ENCODE peak calls at places on chromosomes 11 and 22, in four cellular contexts. A, G, W and N are unnamed samples.
A peak's percentile ranks its signal among the peaks of the same experiment; 100 is the strongest.

GRCh38 chr11:35040221-35040942 is 98.6 kb upstream of the CD44 start:
- DNase-seq in A (no peak), G (no peak), W (peak; percentile 69), N (peak; percentile 28)

GRCh38 chr22:32754413-32755041 is 47.0 kb upstream of the TIMP3 start:
- DNase-seq in A (no peak), G (no peak), W (peak; percentile 65), N (no peak)

GRCh38 chr22:24582111-24582814 is 10.6 kb downstream of the LRRC75B start:
- DNase-seq in A (no peak), G (no peak), W (no peak), N (no peak)

GRCh38 chr11:128343870-128344269 is 243.5 kb downstream of the ETS1 start:
- DNase-seq in A (no peak), G (no peak), W (peak; percentile 41), N (no peak)

GRCh38 chr11:45737056-45737455 is 67.9 kb upstream of the SLC35C1 start:
- DNase-seq in A (no peak), G (no peak), W (no peak), N (no peak)

GRCh38 chr11:43969543-43969942 is 27.1 kb downstream of the C11orf96 start:
- DNase-seq in A (no peak), G (no peak), W (no peak), N (no peak)

GRCh38 chr11:36240746-36241295 is 48.4 kb downstream of the COMMD9 start:
- DNase-seq in A (no peak), G (no peak), W (no peak), N (no peak)

GRCh38 chr11:124837491-124837856 is 27.8 kb upstream of the ROBO3 start:
- DNase-seq in A (peak; percentile 82), G (no peak), W (peak; percentile 90), N (peak; percentile 57)

GRCh38 chr11:103035656-103036434 is 56.1 kb downstream of the DCUN1D5 start:
- DNase-seq in A (peak; percentile 84), G (no peak), W (peak; percentile 86), N (peak; percentile 59)

GRCh38 chr11:60786811-60787567 is 1.9 kb downstream of the MS4A10 start:
- DNase-seq in A (no peak), G (no peak), W (peak; percentile 89), N (no peak)

GRCh38 chr11:82802710-82803109 is 69.0 kb upstream of the FAM181B start:
- DNase-seq in A (no peak), G (no peak), W (no peak), N (no peak)

GRCh38 chr22:35258144-35258988 is 1.1 kb downstream of the HMGXB4 start:
- DNase-seq in A (peak; percentile 47), G (no peak), W (peak; percentile 11), N (no peak)

DNA sequence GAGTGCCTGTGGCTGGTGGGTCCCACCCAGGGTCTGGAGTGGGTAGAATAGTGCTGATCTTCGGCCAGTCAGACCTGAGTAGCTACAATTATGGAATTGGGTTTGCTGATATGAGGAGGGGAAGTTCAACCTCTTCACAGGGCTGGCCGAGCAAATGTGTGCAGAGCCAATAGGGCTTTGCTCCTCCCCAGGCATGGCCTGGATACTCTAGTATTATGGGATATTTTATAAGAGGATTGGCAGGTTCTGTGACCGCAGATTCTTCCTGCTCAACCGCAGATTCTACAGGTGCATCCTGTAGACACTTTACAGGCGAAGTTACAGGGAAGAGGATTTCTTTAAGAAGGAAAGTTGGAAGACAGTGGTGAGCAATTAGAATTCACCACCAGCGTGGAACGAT is 44.3 kb downstream of the TBC1D22A start:
- DNase-seq in A (no peak), G (no peak), W (no peak), N (no peak)
- TF ChIP-seq CTCF in A (no peak), G (no peak), W (no peak), N (no peak)

GRCh38 chr11:119691020-119691666 is 37.9 kb downstream of the NECTIN1 start:
- DNase-seq in A (no peak), G (no peak), W (no peak), N (no peak)
- TF ChIP-seq CTCF in A (peak; percentile 58), G (no peak), W (peak; percentile 9), N (peak; percentile 6)

GRCh38 chr22:30115705-30116104 is 35.4 kb downstream of the HORMAD2 start:
- DNase-seq in A (no peak), G (no peak), W (peak; percentile 9), N (no peak)
- TF ChIP-seq CTCF in A (no peak), G (no peak), W (no peak), N (no peak)

DNA sequence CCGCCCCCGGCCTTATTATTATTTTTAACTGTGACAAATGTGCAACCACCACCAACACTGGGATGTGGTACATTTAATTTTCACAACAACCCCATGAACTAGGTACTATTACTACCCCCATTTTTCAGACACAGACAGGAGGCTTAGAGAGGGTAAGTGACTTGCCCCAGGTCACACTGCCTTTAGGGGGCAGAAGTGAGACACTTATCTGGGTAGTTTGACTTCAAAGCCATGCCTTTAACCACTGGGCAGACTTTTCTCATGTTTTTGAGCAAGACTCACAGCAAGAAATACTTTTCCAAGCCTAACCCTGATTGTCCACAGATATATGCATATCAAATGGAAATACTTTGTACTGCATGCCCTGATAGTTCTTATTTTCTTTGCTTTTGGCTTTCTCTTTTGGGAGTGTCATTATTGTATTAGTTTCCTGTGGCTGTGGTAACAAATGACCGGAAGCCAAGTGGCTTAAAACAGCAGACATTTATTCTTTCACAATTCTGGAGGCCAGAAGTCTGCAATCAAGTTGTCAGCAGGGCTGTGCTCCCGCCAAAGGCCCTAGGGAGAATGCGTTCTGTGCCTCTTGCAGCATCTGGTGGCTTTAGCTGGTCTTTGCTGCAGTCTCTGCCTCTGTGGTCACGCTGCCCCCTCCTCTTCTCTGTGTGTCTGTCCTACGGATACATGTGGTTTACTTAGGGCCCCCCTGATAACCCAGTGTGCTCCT is 110.8 kb downstream of the GRIK4 start:
- DNase-seq in A (peak; percentile 43), G (no peak), W (no peak), N (no peak)
- TF ChIP-seq CTCF in A (peak; percentile 69), G (no peak), W (no peak), N (peak; percentile 24)

GRCh38 chr22:36351921-36352774 is 35.6 kb downstream of the MYH9 start:
- DNase-seq in A (no peak), G (peak; percentile 76), W (no peak), N (no peak)

GRCh38 chr22:36352775-36353507 is 34.8 kb downstream of the MYH9 start:
- DNase-seq in A (no peak), G (no peak), W (peak; percentile 95), N (no peak)

GRCh38 chr22:36349726-36350125 is 38.0 kb downstream of the MYH9 start:
- DNase-seq in A (no peak), G (no peak), W (no peak), N (no peak)

GRCh38 chr22:36348760-36349159 is 39.0 kb downstream of the MYH9 start:
- DNase-seq in A (no peak), G (no peak), W (no peak), N (no peak)

DNA sequence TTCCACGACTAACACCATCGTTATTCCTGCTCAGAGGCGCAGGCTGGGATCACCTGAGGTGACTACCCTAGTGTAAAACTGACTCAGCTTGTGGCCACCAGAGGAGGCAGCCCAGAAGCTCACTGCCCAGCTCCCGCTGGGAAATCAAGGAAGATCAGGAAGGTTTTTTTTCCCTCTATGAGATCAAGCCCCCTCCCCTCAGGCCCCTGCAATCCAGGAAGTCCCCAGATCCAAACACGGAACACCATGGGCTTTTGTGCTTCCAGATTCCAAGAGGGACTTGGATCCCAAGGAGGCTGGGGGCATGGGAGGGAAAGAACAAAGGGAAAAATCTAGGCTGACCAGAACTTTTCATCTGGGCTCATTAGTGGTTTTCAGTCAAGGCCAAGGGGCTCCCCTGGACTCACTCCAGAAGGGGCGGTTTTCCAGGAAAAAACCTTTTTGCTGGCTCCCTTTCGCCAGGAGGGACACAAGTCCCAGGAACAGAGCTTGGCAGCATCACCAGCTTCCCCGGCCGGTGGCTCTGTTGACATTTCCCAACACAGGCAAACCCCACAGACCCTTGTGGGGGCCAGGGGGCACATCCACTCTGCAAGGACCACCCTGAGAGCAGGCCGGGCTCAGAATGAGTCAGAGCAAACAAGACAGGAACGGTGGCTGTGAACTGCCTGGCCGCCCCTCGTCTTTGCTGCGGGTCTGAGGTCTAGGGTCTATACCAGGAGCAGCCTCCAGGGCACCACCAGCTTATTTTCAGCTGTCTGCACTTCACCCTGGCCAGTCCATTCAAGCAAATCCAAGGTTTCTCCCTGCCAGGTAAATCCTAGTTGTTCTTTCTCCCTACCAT is 36.8 kb downstream of the MYH9 start:
- DNase-seq in A (no peak), G (peak; percentile 79), W (peak; percentile 75), N (no peak)
- TF ChIP-seq CTCF in A (no peak), G (no peak), W (peak; percentile 24), N (no peak)

DNA sequence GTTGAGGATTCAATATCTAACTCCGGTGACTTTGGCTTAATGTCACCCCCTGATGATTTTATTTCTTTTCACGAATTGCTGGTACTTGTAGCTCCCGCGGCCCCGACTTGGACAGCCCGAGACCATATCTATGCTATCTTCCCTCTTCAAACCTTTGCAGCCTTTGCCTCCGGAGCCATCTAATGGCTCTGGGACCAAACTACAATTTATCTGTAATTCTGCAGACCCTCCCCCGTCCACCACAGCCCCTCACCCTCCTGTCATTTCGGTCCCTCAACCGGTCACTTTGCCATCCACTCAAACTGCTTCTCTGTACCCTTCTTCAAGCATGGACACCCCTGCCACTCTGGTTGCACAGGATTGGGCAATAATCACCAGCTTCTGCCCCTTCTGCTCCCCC is 25.7 kb upstream of the ALDH3B2 start:
- DNase-seq in A (no peak), G (no peak), W (no peak), N (no peak)
- TF ChIP-seq CTCF in A (peak; percentile 41), G (no peak), W (no peak), N (no peak)

DNA sequence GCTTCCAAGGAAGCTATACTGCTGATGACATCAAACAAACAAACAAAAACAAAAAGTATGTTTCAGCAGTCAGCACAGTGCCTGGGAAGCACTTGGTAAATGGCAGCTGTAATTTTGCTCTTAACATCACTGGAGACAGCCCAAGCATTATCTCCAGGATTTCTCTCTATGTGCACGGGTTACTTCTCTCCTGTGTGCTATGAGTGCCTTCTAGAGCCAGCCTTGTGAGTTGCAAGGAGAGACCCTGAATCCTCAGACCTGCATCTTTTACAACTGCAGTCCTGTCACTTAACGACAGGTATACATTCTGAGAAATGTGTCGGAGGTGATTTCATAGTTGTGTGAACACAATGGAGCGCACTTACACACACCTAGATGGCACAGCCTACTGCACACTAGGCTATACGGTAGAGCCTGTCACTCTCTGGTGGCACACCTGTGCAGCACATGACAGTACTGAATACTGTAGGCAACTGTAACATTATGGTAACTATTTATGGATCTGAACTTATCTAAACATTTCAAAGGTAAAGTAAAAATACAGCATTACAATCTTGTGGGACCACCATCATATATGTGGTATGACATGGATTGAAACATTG is 662.5 kb upstream of the B3GAT1 start:
- DNase-seq in A (no peak), G (no peak), W (no peak), N (no peak)
- TF ChIP-seq CTCF in A (no peak), G (no peak), W (no peak), N (no peak)

DNA sequence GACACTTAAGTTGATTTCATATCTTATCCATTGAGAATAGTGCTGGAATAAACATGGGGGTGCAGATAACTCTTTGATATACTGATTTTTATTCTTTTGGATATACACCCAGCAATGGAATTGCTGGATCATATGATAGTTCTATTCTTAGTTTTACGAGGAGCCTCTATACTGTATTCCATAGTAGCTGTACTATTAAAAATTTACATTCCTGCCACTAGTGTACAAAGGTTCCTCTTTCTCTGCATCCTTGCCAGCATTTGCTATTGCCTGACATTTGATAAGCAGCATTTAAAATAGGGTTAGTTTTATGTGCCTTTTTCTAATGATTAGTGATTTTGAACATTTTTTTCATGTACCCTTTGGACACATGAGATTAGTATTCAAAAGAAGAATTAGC is 554.2 kb downstream of the JRKL start:
- DNase-seq in A (no peak), G (no peak), W (no peak), N (no peak)
- TF ChIP-seq CTCF in A (no peak), G (no peak), W (no peak), N (no peak)